ENCODE peak calls at places on chromosomes 12 and 14, in ten cellular contexts. Q is IMR-90; Z is CD4-positive, alpha-beta memory T cell; L is substantia nigra; G is CD4-positive, alpha-beta T cell; D is GM23338; P is uterus; V is heart left ventricle; O is mammary epithelial cell; A is CD4-positive, CD25-positive, alpha-beta regulatory T cell. E is an unnamed sample.
A peak's percentile ranks its signal among the peaks of the same experiment; 100 is the strongest.

GRCh38 chr14:58100735-58101368 is 51.2 kb downstream of the ARMH4 start:
- DNase-seq in A (no peak), G (no peak), Q (peak; percentile 80), O (peak; percentile 11), P (no peak), D (no peak), Z (no peak), V (no peak), L (no peak), E (no peak)

GRCh38 chr14:79197516-79197915 is 1013.8 kb downstream of the DIO2 start:
- DNase-seq in D (no peak), Z (no peak), Q (no peak), V (no peak), P (no peak), A (no peak), O (no peak), G (no peak), L (no peak), E (no peak)

GRCh38 chr12:10562306-10562933 is 51.0 kb downstream of the MAGOHB start:
- DNase-seq in D (peak; percentile 44), A (peak; percentile 62), O (peak; percentile 20), P (no peak), Q (peak; percentile 54), L (no peak), V (no peak), G (no peak), Z (peak; percentile 45), E (peak; percentile 51)

GRCh38 chr12:58341791-58342190 is 400.4 kb downstream of the ATP23 start:
- DNase-seq in O (no peak), A (no peak), D (no peak), G (no peak), Q (peak; percentile 93), P (no peak), L (no peak), Z (no peak), V (no peak), E (peak; percentile 30)

GRCh38 chr12:80776706-80777105 is 60.0 kb downstream of the MYF5 start:
- DNase-seq in P (no peak), D (no peak), Q (no peak), V (no peak), L (no peak), G (no peak), O (no peak), Z (no peak), A (no peak), E (no peak)

GRCh38 chr12:63915105-63915830 is 70.8 kb downstream of the SRGAP1 start:
- DNase-seq in V (no peak), O (peak; percentile 52), Z (no peak), Q (peak; percentile 71), L (no peak), A (no peak), G (no peak), D (no peak), P (no peak), E (no peak)

GRCh38 chr14:99169776-99170356 is 102.1 kb downstream of the BCL11B start:
- DNase-seq in V (no peak), P (no peak), L (no peak), D (peak; percentile 40), A (no peak), Q (no peak), Z (no peak), O (no peak), G (no peak), E (no peak)

GRCh38 chr12:77377116-77377515 is 311.7 kb upstream of the E2F7 start:
- DNase-seq in O (peak; percentile 19), L (no peak), V (no peak), D (no peak), Z (no peak), Q (peak; percentile 5), G (no peak), A (no peak), P (no peak), E (no peak)

GRCh38 chr14:103058209-103059055 is 1.1 kb upstream of the CDC42BPB start:
- DNase-seq in D (no peak), L (no peak), Z (no peak), O (no peak), G (no peak), A (no peak), P (peak; percentile 46), Q (peak; percentile 8), V (no peak), E (no peak)

GRCh38 chr14:43894534-43894933 is 612.5 kb downstream of the FSCB start:
- DNase-seq in P (no peak), V (no peak), D (peak; percentile 83), O (no peak), Z (no peak), L (no peak), G (no peak), Q (peak; percentile 0), A (peak; percentile 7), E (peak; percentile 1)

DNA sequence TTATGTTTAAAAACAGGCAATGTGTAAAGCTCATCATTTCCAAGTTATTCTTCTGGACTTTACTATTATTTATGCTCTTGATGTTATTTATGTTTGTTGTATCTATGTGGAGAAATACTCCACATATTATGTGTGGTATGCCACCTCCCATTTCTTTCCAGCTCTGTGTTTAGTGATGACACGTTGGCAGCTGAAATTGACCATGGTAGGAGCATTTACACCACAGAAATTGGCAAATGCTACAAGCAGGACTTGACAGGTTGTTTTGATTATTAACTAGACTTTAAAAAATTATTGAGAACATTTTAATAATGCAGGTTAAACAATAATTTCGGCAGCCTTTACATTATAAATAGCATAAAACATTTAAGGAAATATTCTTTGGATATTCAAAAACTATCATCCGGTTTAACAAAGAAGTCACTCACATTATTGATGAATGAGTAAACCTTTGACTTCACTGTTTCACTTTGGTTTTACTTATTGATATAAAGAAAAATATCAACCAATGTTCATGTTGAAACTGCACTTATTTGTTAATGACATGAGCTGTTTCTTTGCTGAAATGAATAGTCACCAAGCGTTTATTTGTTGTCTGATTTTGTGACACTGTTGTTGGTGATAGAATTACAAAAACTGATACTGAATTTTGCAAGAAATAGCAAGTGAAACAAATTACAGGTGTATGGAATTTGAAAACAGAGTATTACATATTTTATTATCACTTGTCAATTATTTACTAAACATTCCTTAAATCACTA is 76.8 kb downstream of the HMGA2 start:
- DNase-seq in Z (no peak), V (no peak), A (no peak), G (no peak), L (no peak), P (no peak), Q (no peak), D (no peak), O (no peak), E (no peak)
- H3K27ac ChIP-seq in Z (no peak overlapping the region), V (no peak overlapping the region), A (no peak overlapping the region), G (no peak overlapping the region), L (no peak overlapping the region), P (no peak overlapping the region), Q (no peak overlapping the region), D (no peak overlapping the region), O (no peak overlapping the region), E (no peak overlapping the region)

DNA sequence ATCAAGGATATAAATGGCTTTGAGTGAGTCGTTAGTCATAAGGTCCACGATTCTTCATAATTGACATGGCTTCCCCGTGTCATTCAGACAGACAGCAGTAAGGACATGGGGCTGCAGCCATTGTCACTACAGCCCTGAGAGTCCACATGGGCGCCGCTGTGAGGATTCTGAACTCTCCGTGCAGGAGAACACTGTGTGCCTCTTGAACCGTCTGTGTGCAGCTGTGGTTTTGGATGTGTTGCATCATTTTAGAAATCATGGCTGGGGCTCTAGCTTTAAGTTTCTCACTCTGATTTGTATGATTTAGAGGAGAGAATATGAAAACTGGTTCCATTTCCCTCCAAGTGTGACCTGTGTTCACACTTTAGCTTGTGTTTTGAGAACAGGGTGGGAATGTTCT is 47.2 kb downstream of the NPAS3 start:
- DNase-seq in L (no peak), G (no peak), Q (no peak), Z (no peak), D (no peak), P (no peak), A (no peak), O (no peak), V (peak; percentile 20), E (no peak)
- H3K27ac ChIP-seq in L (peak overlapping the region; percentile 90), G (no peak overlapping the region), Q (no peak overlapping the region), Z (no peak overlapping the region), D (no peak overlapping the region), P (no peak overlapping the region), A (no peak overlapping the region), O (no peak overlapping the region), V (no peak overlapping the region), E (no peak overlapping the region)

GRCh38 chr14:85528080-85528881 is 1.7 kb upstream of the FLRT2 start:
- DNase-seq in Z (no peak), G (no peak), A (no peak), D (peak; percentile 69), V (peak; percentile 34), Q (peak; percentile 90), O (peak; percentile 77), P (no peak), L (no peak), E (no peak)

GRCh38 chr14:85530626-85531025 is 682 bp downstream of the FLRT2 start:
- DNase-seq in L (no peak), P (no peak), O (no peak), G (no peak), V (no peak), Q (no peak), Z (no peak), D (no peak), A (no peak), E (no peak)

GRCh38 chr14:85531141-85531593 is 1.2 kb downstream of the FLRT2 start:
- DNase-seq in Z (no peak), V (peak; percentile 36), L (no peak), O (peak; percentile 75), D (peak; percentile 81), A (no peak), Q (peak; percentile 58), G (no peak), P (peak; percentile 32), E (no peak)

GRCh38 chr14:85528882-85529585 is 910 bp upstream of the FLRT2 start:
- DNase-seq in O (peak; percentile 62), Z (no peak), A (no peak), V (no peak), G (no peak), Q (peak; percentile 72), P (no peak), L (no peak), D (peak; percentile 25), E (no peak)

GRCh38 chr14:85529803-85530574 is at the start of gene FLRT2:
- DNase-seq in G (no peak), Z (no peak), D (peak; percentile 72), L (no peak), V (peak; percentile 42), Q (peak; percentile 44), O (peak; percentile 71), P (peak; percentile 30), A (no peak), E (no peak)
- H3K27ac ChIP-seq in G (no peak within 1 kb of the TSS), Z (no peak within 1 kb of the TSS), D (no peak within 1 kb of the TSS), L (no peak within 1 kb of the TSS), V (peak within 1 kb of the TSS; percentile 68), Q (peak within 1 kb of the TSS; percentile 81), O (peak within 1 kb of the TSS; percentile 67), P (peak within 1 kb of the TSS; percentile 57), A (no peak within 1 kb of the TSS), E (no peak within 1 kb of the TSS)

GRCh38 chr14:91164676-91165075 is 50.8 kb downstream of the DGLUCY start:
- DNase-seq in A (no peak), D (no peak), O (peak; percentile 35), Z (no peak), G (no peak), P (no peak), L (no peak), V (peak; percentile 48), Q (no peak), E (no peak)
- H3K27ac ChIP-seq in A (no peak overlapping the region), D (no peak overlapping the region), O (no peak overlapping the region), Z (no peak overlapping the region), G (no peak overlapping the region), P (no peak overlapping the region), L (no peak overlapping the region), V (no peak overlapping the region), Q (no peak overlapping the region), E (no peak overlapping the region)

GRCh38 chr12:92130999-92131398 is 14.6 kb downstream of the BTG1 start:
- DNase-seq in Z (no peak), G (no peak), L (no peak), O (no peak), D (no peak), A (no peak), P (no peak), Q (no peak), V (no peak), E (no peak)
- H3K27ac ChIP-seq in Z (peak overlapping the region; percentile 51), G (peak overlapping the region; percentile 14), L (no peak overlapping the region), O (no peak overlapping the region), D (no peak overlapping the region), A (peak overlapping the region; percentile 84), P (no peak overlapping the region), Q (no peak overlapping the region), V (peak overlapping the region; percentile 99), E (no peak overlapping the region)

E was measured in small intestine.